ENCODE peak calls at places on chromosomes 11 and 22, in ten cellular contexts. W, G, J, O, N, D, P, M, A and B are unnamed samples.

GRCh38 chr11:127639916-127640315 is 639.3 kb upstream of the KIRREL3 start:
- DNase-seq in W (no peak), M (peak), P (peak), J (no peak), A (no peak), G (no peak), D (no peak), N (no peak), O (no peak), B (no peak)

GRCh38 chr11:110883266-110883665 is 171.0 kb upstream of the ARHGAP20 start:
- DNase-seq in D (no peak), J (no peak), P (no peak), A (no peak), M (peak), G (no peak), O (no peak), N (no peak), W (peak), B (no peak)

GRCh38 chr11:26198697-26199096 is 133.2 kb upstream of the ANO3 start:
- DNase-seq in J (no peak), G (no peak), P (no peak), D (no peak), A (no peak), M (no peak), N (no peak), O (no peak), W (no peak), B (no peak)

GRCh38 chr11:12723410-12724297 is 49.4 kb downstream of the TEAD1 start:
- DNase-seq in D (peak), O (no peak), W (no peak), N (no peak), G (no peak), J (no peak), A (no peak), M (peak), P (peak), B (no peak)

GRCh38 chr22:30667092-30667485 is 586 bp downstream of the DUSP18 start:
- DNase-seq in P (no peak), N (no peak), A (no peak), M (no peak), O (no peak), W (no peak), G (no peak), J (no peak), D (no peak), B (no peak)

GRCh38 chr11:104161751-104162450 is 2.0 kb downstream of the PDGFD start:
- DNase-seq in G (no peak), O (no peak), J (no peak), P (no peak), W (no peak), A (no peak), M (peak), D (no peak), N (no peak), B (no peak)

GRCh38 chr11:95849087-95849825 is 59.0 kb downstream of the CEP57 start:
- DNase-seq in O (peak), M (peak), P (peak), J (no peak), A (no peak), N (peak), D (peak), G (no peak), W (peak), B (peak)

GRCh38 chr11:10385696-10386095 is 69.4 kb upstream of the AMPD3 start:
- DNase-seq in J (peak), G (no peak), A (no peak), P (no peak), D (no peak), O (no peak), M (peak), N (no peak), W (no peak), B (no peak)

GRCh38 chr11:88631497-88631896 is 294.0 kb upstream of the CTSC start:
- DNase-seq in G (no peak), M (peak), N (peak), D (no peak), W (peak), A (no peak), O (no peak), J (no peak), P (peak), B (no peak)

GRCh38 chr11:74154621-74155281 is 16.1 kb downstream of the C2CD3 start:
- DNase-seq in P (no peak), A (no peak), D (no peak), G (no peak), N (no peak), O (no peak), W (no peak), M (no peak), J (no peak), B (no peak)

GRCh38 chr11:17405232-17406005 is 17.0 kb upstream of the KCNJ11 start:
- DNase-seq in O (peak), P (no peak), W (peak), M (peak), N (no peak), A (peak), J (no peak), G (peak), D (peak), B (peak)

GRCh38 chr22:38072322-38073149 is 11.4 kb downstream of the SLC16A8 start:
- DNase-seq in A (no peak), W (no peak), G (no peak), P (no peak), O (peak), D (no peak), M (no peak), N (no peak), J (peak), B (no peak)

GRCh38 chr22:46121523-46122287 is 28.6 kb upstream of the PPARA start:
- DNase-seq in W (no peak), J (no peak), A (no peak), G (no peak), O (no peak), D (no peak), N (no peak), P (no peak), M (no peak), B (no peak)

GRCh38 chr11:26976389-26976788 is 17.5 kb upstream of the FIBIN start:
- DNase-seq in N (no peak), O (no peak), D (no peak), A (no peak), M (peak), P (no peak), G (no peak), W (no peak), J (no peak), B (no peak)

GRCh38 chr11:120547871-120548681 is 36.5 kb downstream of the GRIK4 start:
- DNase-seq in N (no peak), G (peak), A (peak), P (peak), J (no peak), W (peak), M (peak), O (peak), D (peak), B (peak)

GRCh38 chr11:130644187-130644586 is 195.7 kb downstream of the ADAMTS15 start:
- DNase-seq in J (no peak), A (no peak), P (no peak), D (no peak), N (no peak), M (no peak), G (no peak), O (no peak), W (peak), B (no peak)

GRCh38 chr11:12841946-12842630 is 167.0 kb upstream of the RASSF10 start:
- DNase-seq in O (no peak), J (no peak), N (no peak), M (peak), A (no peak), P (peak), D (no peak), G (no peak), W (peak), B (no peak)

GRCh38 chr11:77038825-77039326 is 4.7 kb downstream of the B3GNT6 start:
- DNase-seq in N (no peak), D (no peak), W (no peak), P (no peak), O (no peak), M (no peak), G (no peak), A (no peak), J (no peak), B (no peak)

GRCh38 chr11:61281581-61282250 is 13.4 kb downstream of the VWCE start:
- DNase-seq in W (peak), P (peak), D (peak), G (no peak), J (no peak), N (peak), A (no peak), M (no peak), O (no peak), B (no peak)

GRCh38 chr11:47410404-47411264 is 2.2 kb downstream of the SLC39A13 start:
- DNase-seq in A (no peak), O (no peak), M (no peak), D (no peak), J (no peak), P (no peak), W (peak), N (no peak), G (no peak), B (no peak)

GRCh38 chr11:125202977-125203376 is 38.4 kb downstream of the PKNOX2 start:
- DNase-seq in P (no peak), N (no peak), D (no peak), J (no peak), O (no peak), G (no peak), A (peak), M (no peak), W (no peak), B (no peak)

GRCh38 chr22:21593406-21594232 is 26.1 kb downstream of the UBE2L3 start:
- DNase-seq in P (no peak), M (no peak), N (no peak), O (peak), A (no peak), D (peak), W (peak), G (no peak), J (no peak), B (peak)

GRCh38 chr11:25776238-25776637 is 555.7 kb upstream of the ANO3 start:
- DNase-seq in N (no peak), J (no peak), O (no peak), W (no peak), M (no peak), P (no peak), D (no peak), G (no peak), A (no peak), B (no peak)

GRCh38 chr22:39820266-39820665 is 73.3 kb downstream of the ENTHD1 start:
- DNase-seq in G (no peak), J (no peak), W (no peak), M (peak), N (no peak), D (peak), P (peak), A (no peak), O (no peak), B (no peak)

GRCh38 chr22:17786435-17787158 is 12.3 kb upstream of the BID start:
- DNase-seq in P (no peak), W (peak), O (peak), G (no peak), D (no peak), J (no peak), A (no peak), M (no peak), N (peak), B (no peak)

GRCh38 chr22:46292727-46293126 is 3.9 kb upstream of the GTSE1 start:
- DNase-seq in N (no peak), A (peak), J (no peak), W (no peak), D (no peak), G (no peak), P (no peak), O (no peak), M (no peak), B (no peak)

GRCh38 chr11:6737872-6738466 is 33.8 kb downstream of the OR2AG2 start:
- DNase-seq in A (no peak), O (no peak), G (no peak), N (no peak), W (peak), P (peak), M (peak), D (peak), J (no peak), B (no peak)

GRCh38 chr11:87355614-87356013 is 317.9 kb downstream of the TMEM135 start:
- DNase-seq in A (no peak), O (no peak), P (no peak), N (no peak), J (no peak), G (no peak), M (no peak), W (no peak), D (no peak), B (no peak)

GRCh38 chr11:115759622-115760527 is 255.7 kb upstream of the CADM1 start:
- DNase-seq in G (no peak), A (no peak), W (peak), P (no peak), O (peak), N (peak), D (no peak), J (no peak), M (no peak), B (no peak)

GRCh38 chr11:61814958-61815789 is 1.6 kb downstream of the FADS1 start:
- DNase-seq in A (peak), G (peak), O (peak), N (peak), M (peak), W (peak), J (peak), D (peak), P (peak), B (peak)

GRCh38 chr22:44574581-44575343 is 76.7 kb upstream of the RTL6 start:
- DNase-seq in G (no peak), D (no peak), O (peak), A (no peak), P (no peak), W (no peak), N (no peak), J (peak), M (no peak), B (no peak)

GRCh38 chr11:132792341-132793140 is 739.8 kb downstream of the OPCML start:
- DNase-seq in G (no peak), W (peak), P (no peak), J (no peak), M (no peak), A (no peak), D (no peak), N (no peak), O (no peak), B (no peak)

GRCh38 chr11:94060401-94060800 is 39.2 kb downstream of the HEPHL1 start:
- DNase-seq in O (no peak), D (no peak), G (no peak), P (peak), W (no peak), J (no peak), A (no peak), N (no peak), M (peak), B (no peak)

GRCh38 chr11:94058630-94059029 is 37.5 kb downstream of the HEPHL1 start:
- DNase-seq in A (no peak), O (no peak), M (no peak), P (no peak), G (no peak), W (no peak), N (no peak), D (no peak), J (no peak), B (no peak)

GRCh38 chr11:94059065-94059464 is 37.9 kb downstream of the HEPHL1 start:
- DNase-seq in G (no peak), O (no peak), N (no peak), D (no peak), J (no peak), P (no peak), A (no peak), W (no peak), M (no peak), B (no peak)
- H3K27ac ChIP-seq in G (no peak), O (no peak), N (no peak), D (no peak), J (no peak), P (no peak), A (no peak), W (no peak), M (no peak), B (no peak)

GRCh38 chr22:32411829-32412592 is at the start of gene RTCB:
- DNase-seq in N (peak), A (peak), J (peak), D (peak), G (peak), W (peak), P (peak), O (peak), M (peak), B (peak)
- H3K27ac ChIP-seq in N (no peak), A (peak), J (peak), D (peak), G (peak), W (no peak), P (peak), O (no peak), M (peak), B (peak)

DNA sequence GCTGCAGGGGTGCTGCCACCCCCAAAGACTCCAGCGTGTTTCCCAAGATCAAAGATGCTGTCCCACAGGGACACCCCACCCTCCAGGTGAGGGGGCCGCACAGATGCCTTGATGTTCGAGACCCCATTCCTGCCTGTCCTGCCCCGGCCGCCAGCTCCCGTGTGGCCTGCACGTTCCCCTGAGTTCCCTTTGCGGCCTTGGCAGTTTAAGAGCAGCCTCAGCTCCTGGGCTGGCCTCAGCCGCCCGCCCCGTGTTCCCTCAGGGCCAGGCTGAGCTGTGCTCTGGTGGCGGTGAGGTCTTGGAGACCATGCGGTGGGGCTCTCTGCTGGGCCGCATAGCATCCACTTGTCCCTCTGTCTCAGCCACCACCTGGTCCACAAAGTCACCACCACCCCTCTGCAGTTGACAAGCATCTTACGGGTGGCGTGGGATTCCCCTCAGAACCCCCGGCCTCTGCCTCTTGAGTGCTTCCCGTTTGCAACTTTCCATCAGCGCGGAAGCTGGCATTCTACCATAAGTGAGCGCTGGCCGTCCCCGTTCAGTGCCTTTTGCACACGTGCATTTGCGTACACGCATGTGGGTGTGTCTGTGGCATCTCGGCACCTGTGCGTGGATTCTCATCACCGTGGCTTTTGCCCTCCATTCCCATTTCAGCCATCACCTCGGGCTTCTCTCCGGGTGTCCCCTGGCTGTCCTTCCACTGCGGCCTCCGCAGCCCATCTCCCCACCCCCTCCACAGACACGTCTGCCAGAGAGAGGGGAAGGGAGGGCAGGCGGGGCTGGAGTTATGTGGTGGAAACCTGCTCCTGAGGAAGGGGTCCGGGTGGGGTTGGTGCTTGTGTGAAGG is 35.9 kb downstream of the CTTN start:
- DNase-seq in W (no peak), P (no peak), J (no peak), G (no peak), A (no peak), M (no peak), N (no peak), D (no peak), O (no peak), B (no peak)
- H3K27ac ChIP-seq in W (no peak), P (no peak), J (no peak), G (no peak), A (no peak), M (no peak), N (no peak), D (no peak), O (no peak), B (no peak)

DNA sequence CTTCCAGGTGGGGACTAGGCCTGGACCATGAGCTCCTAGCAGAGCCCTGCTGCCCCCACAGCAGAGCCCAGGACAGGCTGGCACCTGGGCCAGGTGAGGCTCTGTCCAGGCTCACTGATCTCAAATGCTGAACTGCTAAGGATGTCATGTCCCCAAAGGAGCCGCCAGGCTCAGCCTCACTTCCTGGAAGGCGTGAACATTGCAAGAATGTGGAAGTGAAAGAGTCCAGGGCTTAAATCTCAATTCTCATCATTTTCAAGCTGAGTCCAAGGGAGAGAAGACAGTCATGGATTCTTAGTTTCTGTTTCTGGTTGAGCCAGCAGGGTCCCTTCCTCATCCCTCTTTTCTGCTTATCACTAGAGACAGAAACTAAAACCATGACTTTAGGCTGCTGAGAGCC is 5.0 kb downstream of the ASCL2 start:
- DNase-seq in A (no peak), P (no peak), O (no peak), W (no peak), J (no peak), G (no peak), N (no peak), D (no peak), M (no peak), B (no peak)
- H3K27ac ChIP-seq in A (peak), P (peak), O (no peak), W (no peak), J (no peak), G (no peak), N (no peak), D (no peak), M (no peak), B (no peak)

DNA sequence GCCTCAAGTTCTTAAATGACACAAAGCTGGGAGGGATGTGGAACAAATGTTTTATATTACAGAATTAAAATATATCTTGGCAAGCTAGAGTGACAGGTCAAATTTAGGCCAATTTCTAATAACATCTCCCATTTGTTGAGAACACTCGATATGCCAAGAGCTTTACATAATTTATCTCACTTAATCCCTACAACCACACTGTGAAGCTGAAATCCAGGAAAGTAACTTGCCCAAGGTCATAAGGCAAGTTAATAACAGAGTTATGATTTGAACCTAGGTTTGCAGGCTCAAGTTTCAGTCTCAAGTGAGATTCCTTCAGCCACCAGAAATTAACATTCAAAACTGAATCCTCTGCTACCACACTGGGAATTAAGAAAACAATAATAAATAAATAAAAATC is 38.3 kb downstream of the RAB30 start:
- DNase-seq in W (no peak), A (no peak), P (no peak), M (no peak), D (no peak), G (no peak), N (no peak), J (no peak), O (no peak), B (no peak)
- H3K27ac ChIP-seq in W (no peak), A (peak), P (peak), M (no peak), D (peak), G (peak), N (no peak), J (peak), O (peak), B (peak)